ENCODE peak calls at places on chromosomes 12 and 14, in four cellular contexts. One of them, this sample, is unnamed.

GRCh38 chr12:54195736-54196347 is 7.1 kb upstream of the SMUG1 start:
- DNase-seq in HCT116: no peak
- DNase-seq in CD8-positive, alpha-beta T cell: no peak
- DNase-seq in heart right ventricle: no peak
- DNase-seq in this sample: no peak

GRCh38 chr14:97319691-97320090 is 522.5 kb downstream of the VRK1 start:
- DNase-seq in HCT116: no peak
- DNase-seq in heart right ventricle: no peak
- DNase-seq in CD8-positive, alpha-beta T cell: no peak
- DNase-seq in this sample: no peak

GRCh38 chr14:68088463-68088862 is 268.9 kb downstream of the RAD51B start:
- DNase-seq in HCT116: peak
- DNase-seq in heart right ventricle: peak
- DNase-seq in CD8-positive, alpha-beta T cell: no peak
- DNase-seq in this sample: no peak

GRCh38 chr14:72544615-72545387 is 349.1 kb downstream of the DPF3 start:
- DNase-seq in heart right ventricle: no peak
- DNase-seq in HCT116: no peak
- DNase-seq in CD8-positive, alpha-beta T cell: no peak
- DNase-seq in this sample: no peak

GRCh38 chr12:24379038-24379437 is 429.6 kb upstream of the SOX5 start:
- DNase-seq in HCT116: no peak
- DNase-seq in CD8-positive, alpha-beta T cell: no peak
- DNase-seq in heart right ventricle: no peak
- DNase-seq in this sample: no peak

GRCh38 chr12:103944964-103945363 is 14.8 kb downstream of the HSP90B1 start:
- DNase-seq in heart right ventricle: no peak
- DNase-seq in HCT116: no peak
- DNase-seq in CD8-positive, alpha-beta T cell: no peak
- DNase-seq in this sample: no peak

GRCh38 chr12:27571463-27571862 is 47.5 kb downstream of the PPFIBP1 start:
- DNase-seq in CD8-positive, alpha-beta T cell: no peak
- DNase-seq in HCT116: no peak
- DNase-seq in heart right ventricle: no peak
- DNase-seq in this sample: peak

GRCh38 chr12:58443981-58444371 is 476.3 kb downstream of the LRIG3 start:
- DNase-seq in HCT116: no peak
- DNase-seq in CD8-positive, alpha-beta T cell: no peak
- DNase-seq in heart right ventricle: peak
- DNase-seq in this sample: no peak

GRCh38 chr14:74973905-74974363 is 18.5 kb upstream of the PGF start:
- DNase-seq in HCT116: no peak
- DNase-seq in heart right ventricle: no peak
- DNase-seq in CD8-positive, alpha-beta T cell: no peak
- DNase-seq in this sample: no peak

DNA sequence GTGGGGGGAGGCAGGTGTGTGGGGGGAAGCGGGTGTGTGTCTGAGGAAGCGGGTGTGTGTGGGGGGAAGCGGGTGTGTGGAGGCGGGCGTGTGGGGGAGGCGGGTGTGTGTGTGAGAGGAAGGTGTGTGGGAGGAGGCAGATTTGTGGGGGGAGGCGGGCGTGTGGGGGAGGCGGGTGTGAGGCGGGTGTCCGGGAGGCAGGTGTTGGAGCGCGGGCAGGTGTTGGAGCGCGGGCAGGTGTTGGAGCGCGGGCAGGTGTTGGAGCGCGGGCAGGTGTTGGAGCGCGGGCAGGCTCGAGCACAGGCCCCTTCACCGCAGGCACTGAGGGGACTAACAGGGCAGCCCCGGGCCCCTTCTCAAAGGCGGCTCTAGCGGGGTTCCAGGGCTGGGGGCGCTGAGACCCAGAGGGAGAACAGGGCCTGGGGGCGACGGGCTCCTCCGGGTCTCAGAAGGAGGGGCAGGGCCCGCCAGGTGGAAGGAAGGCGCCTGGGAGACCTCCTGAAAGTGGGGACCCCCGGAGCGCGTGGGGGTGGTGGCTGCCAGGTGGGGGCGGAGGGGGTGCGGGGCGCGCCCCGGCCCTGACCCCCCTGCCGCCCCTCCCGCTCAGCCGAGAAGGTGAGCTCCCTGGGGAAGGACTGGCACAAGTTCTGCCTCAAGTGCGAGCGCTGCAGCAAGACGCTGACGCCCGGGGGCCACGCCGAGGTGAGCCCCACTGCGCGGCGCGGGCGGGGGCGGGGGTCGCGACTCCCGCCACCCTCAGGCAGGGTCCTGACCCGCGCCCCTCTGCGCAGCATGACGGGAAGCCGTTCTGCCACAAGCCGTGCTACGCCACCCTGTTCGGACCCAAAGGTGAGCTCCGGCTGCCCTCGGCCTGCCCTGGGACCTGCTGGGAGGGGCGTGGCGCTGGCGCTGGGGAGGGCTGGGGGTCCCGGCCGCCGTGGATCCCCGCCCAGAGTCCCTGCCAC is 3.3 kb downstream of the CRIP2 start:
- DNase-seq in CD8-positive, alpha-beta T cell: peak
- DNase-seq in heart right ventricle: peak
- DNase-seq in HCT116: no peak
- DNase-seq in this sample: no peak
- H3K27ac ChIP-seq in CD8-positive, alpha-beta T cell: no peak
- H3K27ac ChIP-seq in heart right ventricle: peak
- H3K27ac ChIP-seq in HCT116: no peak
- H3K27ac ChIP-seq in this sample: peak

DNA sequence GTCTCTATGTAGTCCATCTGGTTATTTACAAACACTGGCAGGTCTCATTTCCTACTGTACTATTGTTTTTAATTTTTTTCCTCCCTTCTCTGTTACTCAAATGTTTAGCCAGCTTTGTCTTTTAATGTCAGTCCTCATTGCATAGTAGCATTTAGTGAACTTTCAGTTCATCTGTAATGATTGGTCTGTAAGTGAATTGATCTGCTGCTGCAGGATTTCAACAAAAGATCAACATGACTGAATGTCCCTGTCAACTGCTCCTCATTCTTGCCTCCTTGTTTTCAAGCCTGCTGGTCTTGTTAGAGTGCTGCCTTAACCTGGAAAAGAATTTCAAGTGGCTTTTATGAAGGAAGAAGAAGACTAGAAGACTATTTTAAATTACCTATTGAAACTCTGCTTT is 19.3 kb upstream of the AVPR1A start:
- DNase-seq in heart right ventricle: no peak
- DNase-seq in HCT116: no peak
- DNase-seq in CD8-positive, alpha-beta T cell: no peak
- DNase-seq in this sample: no peak
- TF ChIP-seq CTCF in heart right ventricle: no peak
- TF ChIP-seq CTCF in HCT116: no peak
- TF ChIP-seq CTCF in CD8-positive, alpha-beta T cell: no peak
- TF ChIP-seq CTCF in this sample: no peak

GRCh38 chr12:2258035-2258434 is 205.2 kb downstream of the CACNA1C start:
- DNase-seq in CD8-positive, alpha-beta T cell: no peak
- DNase-seq in heart right ventricle: no peak
- DNase-seq in HCT116: no peak
- DNase-seq in this sample: no peak
- H3K27ac ChIP-seq in CD8-positive, alpha-beta T cell: no peak
- H3K27ac ChIP-seq in heart right ventricle: peak
- H3K27ac ChIP-seq in HCT116: no peak
- H3K27ac ChIP-seq in this sample: no peak

GRCh38 chr14:85978851-85979250 is 448.9 kb downstream of the FLRT2 start:
- DNase-seq in heart right ventricle: no peak
- DNase-seq in CD8-positive, alpha-beta T cell: no peak
- DNase-seq in HCT116: no peak
- DNase-seq in this sample: no peak
- TF ChIP-seq CTCF in heart right ventricle: no peak
- TF ChIP-seq CTCF in CD8-positive, alpha-beta T cell: no peak
- TF ChIP-seq CTCF in HCT116: no peak
- TF ChIP-seq CTCF in this sample: no peak

GRCh38 chr12:98997-99396 is 32.4 kb downstream of the IQSEC3 start:
- DNase-seq in CD8-positive, alpha-beta T cell: no peak
- DNase-seq in heart right ventricle: no peak
- DNase-seq in HCT116: no peak
- DNase-seq in this sample: no peak
- H3K27ac ChIP-seq in CD8-positive, alpha-beta T cell: no peak
- H3K27ac ChIP-seq in heart right ventricle: no peak
- H3K27ac ChIP-seq in HCT116: no peak
- H3K27ac ChIP-seq in this sample: no peak

GRCh38 chr12:1544991-1545700 is 49.2 kb downstream of the FBXL14 start:
- DNase-seq in CD8-positive, alpha-beta T cell: no peak
- DNase-seq in HCT116: peak
- DNase-seq in heart right ventricle: no peak
- DNase-seq in this sample: no peak
- TF ChIP-seq CTCF in CD8-positive, alpha-beta T cell: no peak
- TF ChIP-seq CTCF in HCT116: peak
- TF ChIP-seq CTCF in heart right ventricle: no peak
- TF ChIP-seq CTCF in this sample: no peak

GRCh38 chr12:105477873-105478272 is 147.4 kb downstream of the C12orf75 start:
- DNase-seq in HCT116: no peak
- DNase-seq in heart right ventricle: peak
- DNase-seq in CD8-positive, alpha-beta T cell: no peak
- DNase-seq in this sample: no peak

GRCh38 chr12:105480162-105480561 is 149.7 kb downstream of the C12orf75 start:
- DNase-seq in heart right ventricle: no peak
- DNase-seq in HCT116: no peak
- DNase-seq in CD8-positive, alpha-beta T cell: no peak
- DNase-seq in this sample: no peak

GRCh38 chr12:105476616-105477015 is 146.1 kb downstream of the C12orf75 start:
- DNase-seq in heart right ventricle: no peak
- DNase-seq in HCT116: no peak
- DNase-seq in CD8-positive, alpha-beta T cell: no peak
- DNase-seq in this sample: no peak

GRCh38 chr12:105481906-105482305 is 151.4 kb downstream of the C12orf75 start:
- DNase-seq in HCT116: no peak
- DNase-seq in heart right ventricle: no peak
- DNase-seq in CD8-positive, alpha-beta T cell: no peak
- DNase-seq in this sample: no peak

DNA sequence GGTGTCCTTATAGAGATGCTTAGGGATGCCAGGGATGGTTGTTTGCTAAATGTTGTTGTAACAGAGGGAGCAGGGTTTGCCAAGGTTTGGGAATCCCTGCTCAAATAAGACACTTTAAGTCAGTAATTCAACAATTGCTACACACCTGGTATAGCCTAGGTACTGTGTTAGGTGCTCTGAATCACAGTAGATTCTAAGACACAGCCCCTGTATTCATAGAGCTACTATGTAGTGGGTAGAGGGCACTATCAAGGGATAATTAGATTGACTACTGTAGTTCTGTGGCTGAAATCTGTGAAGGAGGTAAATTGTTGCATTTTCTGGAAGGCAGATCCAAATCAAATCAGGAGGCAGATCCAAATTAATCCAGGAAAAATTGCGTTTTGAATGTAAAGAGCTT is 149.2 kb downstream of the C12orf75 start:
- DNase-seq in CD8-positive, alpha-beta T cell: no peak
- DNase-seq in heart right ventricle: no peak
- DNase-seq in HCT116: no peak
- DNase-seq in this sample: no peak
- H3K27ac ChIP-seq in CD8-positive, alpha-beta T cell: no peak
- H3K27ac ChIP-seq in heart right ventricle: no peak
- H3K27ac ChIP-seq in HCT116: no peak
- H3K27ac ChIP-seq in this sample: no peak

GRCh38 chr14:48430805-48431204 is 755.4 kb upstream of the MDGA2 start:
- DNase-seq in HCT116: no peak
- DNase-seq in heart right ventricle: no peak
- DNase-seq in CD8-positive, alpha-beta T cell: no peak
- DNase-seq in this sample: no peak
- TF ChIP-seq CTCF in HCT116: no peak
- TF ChIP-seq CTCF in heart right ventricle: no peak
- TF ChIP-seq CTCF in CD8-positive, alpha-beta T cell: no peak
- TF ChIP-seq CTCF in this sample: no peak

This sample was measured in RWPE1.